ENCODE peak calls at places on chromosomes 3 and 15, in seven cellular contexts. One of them, this sample, is unnamed.

GRCh38 chr3:184756151-184756681 is 44.4 kb upstream of the MAGEF1 start:
- DNase-seq in astrocyte of the spinal cord: no peak
- DNase-seq in HCT116: no peak
- DNase-seq in K562: no peak
- DNase-seq in IMR-90: no peak
- DNase-seq in AG09309: no peak
- DNase-seq in neural crest cell: no peak
- DNase-seq in this sample: no peak

GRCh38 chr15:39919740-39920509 is at the start of gene GPR176:
- DNase-seq in K562: no peak
- DNase-seq in AG09309: peak; percentile 69
- DNase-seq in HCT116: no peak
- DNase-seq in astrocyte of the spinal cord: peak; percentile 88
- DNase-seq in neural crest cell: peak; percentile 28
- DNase-seq in IMR-90: peak; percentile 84
- DNase-seq in this sample: peak; percentile 64

GRCh38 chr15:60795889-60796288 is 316.9 kb upstream of the ICE2 start:
- DNase-seq in neural crest cell: no peak
- DNase-seq in AG09309: no peak
- DNase-seq in astrocyte of the spinal cord: no peak
- DNase-seq in HCT116: no peak
- DNase-seq in K562: no peak
- DNase-seq in IMR-90: no peak
- DNase-seq in this sample: no peak

GRCh38 chr3:195153121-195153520 is 117.8 kb downstream of the XXYLT1 start:
- DNase-seq in neural crest cell: no peak
- DNase-seq in K562: no peak
- DNase-seq in HCT116: no peak
- DNase-seq in AG09309: no peak
- DNase-seq in IMR-90: peak; percentile 17
- DNase-seq in astrocyte of the spinal cord: peak; percentile 37
- DNase-seq in this sample: peak; percentile 77

GRCh38 chr3:194194051-194194756 is 58.3 kb downstream of the HES1 start:
- DNase-seq in IMR-90: no peak
- DNase-seq in neural crest cell: no peak
- DNase-seq in astrocyte of the spinal cord: no peak
- DNase-seq in K562: no peak
- DNase-seq in AG09309: no peak
- DNase-seq in HCT116: no peak
- DNase-seq in this sample: no peak

GRCh38 chr3:166844329-166844728 is 535.8 kb downstream of the ZBBX start:
- DNase-seq in astrocyte of the spinal cord: no peak
- DNase-seq in HCT116: no peak
- DNase-seq in IMR-90: no peak
- DNase-seq in K562: no peak
- DNase-seq in AG09309: no peak
- DNase-seq in neural crest cell: no peak
- DNase-seq in this sample: no peak

GRCh38 chr15:69755571-69756310 is 303.1 kb downstream of the RPLP1 start:
- DNase-seq in K562: no peak
- DNase-seq in HCT116: no peak
- DNase-seq in astrocyte of the spinal cord: peak; percentile 42
- DNase-seq in neural crest cell: no peak
- DNase-seq in IMR-90: no peak
- DNase-seq in AG09309: no peak
- DNase-seq in this sample: no peak

GRCh38 chr3:58962040-58962651 is 87.7 kb downstream of the CFAP20DC start:
- DNase-seq in neural crest cell: no peak
- DNase-seq in astrocyte of the spinal cord: peak; percentile 47
- DNase-seq in AG09309: no peak
- DNase-seq in K562: no peak
- DNase-seq in IMR-90: peak; percentile 59
- DNase-seq in HCT116: no peak
- DNase-seq in this sample: no peak

GRCh38 chr3:61903931-61904657 is 342.7 kb downstream of the PTPRG start:
- DNase-seq in astrocyte of the spinal cord: peak; percentile 64
- DNase-seq in HCT116: no peak
- DNase-seq in IMR-90: peak; percentile 37
- DNase-seq in neural crest cell: no peak
- DNase-seq in K562: no peak
- DNase-seq in AG09309: no peak
- DNase-seq in this sample: no peak

DNA sequence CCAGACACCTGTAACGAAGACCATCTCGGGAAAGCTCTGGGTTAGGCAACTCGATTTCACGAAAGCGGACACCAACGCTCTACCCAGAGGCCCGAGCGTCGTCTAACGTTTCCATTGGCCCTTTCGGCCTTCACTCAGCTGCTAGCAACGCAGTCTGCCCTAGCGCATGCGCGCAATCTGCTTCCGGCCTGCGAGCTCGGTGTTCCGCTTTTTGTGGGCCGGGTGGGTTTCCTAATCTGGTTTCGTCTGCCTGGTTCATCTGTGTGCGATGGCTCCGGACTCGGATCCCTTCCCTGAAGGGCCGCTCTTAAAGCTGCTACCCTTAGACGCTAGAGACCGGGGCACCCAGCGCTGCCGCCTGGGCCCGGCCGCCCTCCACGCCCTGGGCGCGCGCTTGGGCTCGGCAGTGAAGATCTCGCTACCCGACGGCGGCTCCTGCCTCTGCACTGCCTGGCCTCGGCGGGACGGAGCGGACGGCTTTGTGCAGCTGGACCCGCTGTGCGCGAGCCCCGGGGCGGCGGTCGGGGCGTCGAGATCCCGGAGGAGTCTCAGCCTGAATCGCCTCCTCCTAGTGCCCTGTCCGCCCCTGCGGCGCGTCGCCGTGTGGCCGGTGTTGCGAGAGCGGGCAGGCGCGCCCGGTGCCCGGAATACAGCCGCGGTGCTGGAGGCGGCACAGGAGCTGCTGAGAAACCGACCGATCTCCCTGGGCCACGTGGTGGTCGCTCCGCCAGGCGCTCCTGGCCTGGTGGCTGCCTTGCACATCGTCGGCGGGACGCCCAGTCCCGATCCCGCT is 24.0 kb upstream of the GATM start:
- DNase-seq in AG09309: peak; percentile 97
- DNase-seq in HCT116: peak; percentile 99
- DNase-seq in neural crest cell: peak; percentile 86
- DNase-seq in IMR-90: peak; percentile 99
- DNase-seq in astrocyte of the spinal cord: peak; percentile 99
- DNase-seq in K562: peak; percentile 96
- DNase-seq in this sample: peak; percentile 97
- TF ChIP-seq CTCF in AG09309: no peak
- TF ChIP-seq CTCF in HCT116: no peak
- TF ChIP-seq CTCF in neural crest cell: peak; percentile 25
- TF ChIP-seq CTCF in IMR-90: no peak
- TF ChIP-seq CTCF in astrocyte of the spinal cord: no peak
- TF ChIP-seq CTCF in K562: no peak
- TF ChIP-seq CTCF in this sample: no peak

DNA sequence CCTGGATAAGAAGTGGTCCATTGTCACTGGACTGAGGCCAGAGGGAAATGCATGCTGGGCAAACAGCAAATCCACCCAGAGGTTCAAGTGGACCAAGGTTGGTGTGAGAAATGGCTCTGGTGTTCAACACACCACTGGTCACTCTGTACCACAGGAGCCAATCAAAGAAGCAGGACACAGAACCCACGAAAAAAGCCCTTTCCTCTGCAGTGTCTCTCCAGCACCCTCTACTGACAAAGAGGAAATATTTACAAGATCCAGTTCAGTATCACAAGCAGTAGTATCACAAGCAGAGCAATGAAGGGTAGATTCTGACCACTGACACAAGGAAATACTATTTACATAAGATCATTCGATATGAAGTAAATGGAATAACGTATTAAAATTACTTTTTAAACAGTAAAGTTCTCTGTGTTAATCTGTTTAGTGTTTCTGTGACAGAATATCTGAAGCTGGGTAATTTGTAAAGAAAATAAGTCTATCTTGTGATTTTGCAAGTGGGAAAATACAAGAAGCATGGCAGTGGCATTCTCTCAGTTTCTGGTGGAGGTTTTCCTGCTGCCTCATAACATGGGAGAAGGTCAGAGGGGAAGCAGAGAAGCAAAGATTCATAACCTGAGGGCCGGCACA is 390.7 kb downstream of the EFHB start:
- DNase-seq in K562: no peak
- DNase-seq in HCT116: peak; percentile 1
- DNase-seq in neural crest cell: no peak
- DNase-seq in astrocyte of the spinal cord: no peak
- DNase-seq in AG09309: no peak
- DNase-seq in IMR-90: no peak
- DNase-seq in this sample: no peak
- TF ChIP-seq CTCF in K562: peak; percentile 35
- TF ChIP-seq CTCF in HCT116: peak; percentile 39
- TF ChIP-seq CTCF in neural crest cell: peak; percentile 71
- TF ChIP-seq CTCF in astrocyte of the spinal cord: peak; percentile 18
- TF ChIP-seq CTCF in AG09309: no peak
- TF ChIP-seq CTCF in IMR-90: no peak
- TF ChIP-seq CTCF in this sample: peak; percentile 41

GRCh38 chr3:32855350-32855953 is 37.7 kb downstream of the TRIM71 start:
- DNase-seq in HCT116: no peak
- DNase-seq in astrocyte of the spinal cord: no peak
- DNase-seq in IMR-90: no peak
- DNase-seq in neural crest cell: no peak
- DNase-seq in AG09309: no peak
- DNase-seq in K562: no peak
- DNase-seq in this sample: no peak

GRCh38 chr3:32857921-32858320 is 40.1 kb downstream of the TRIM71 start:
- DNase-seq in HCT116: no peak
- DNase-seq in IMR-90: no peak
- DNase-seq in AG09309: no peak
- DNase-seq in neural crest cell: no peak
- DNase-seq in K562: no peak
- DNase-seq in astrocyte of the spinal cord: no peak
- DNase-seq in this sample: no peak

GRCh38 chr3:32856355-32856889 is 38.6 kb downstream of the TRIM71 start:
- DNase-seq in K562: no peak
- DNase-seq in AG09309: no peak
- DNase-seq in astrocyte of the spinal cord: no peak
- DNase-seq in HCT116: no peak
- DNase-seq in IMR-90: no peak
- DNase-seq in neural crest cell: no peak
- DNase-seq in this sample: no peak

GRCh38 chr3:32859604-32860237 is 41.9 kb downstream of the TRIM71 start:
- DNase-seq in IMR-90: no peak
- DNase-seq in HCT116: no peak
- DNase-seq in AG09309: no peak
- DNase-seq in neural crest cell: no peak
- DNase-seq in K562: no peak
- DNase-seq in astrocyte of the spinal cord: no peak
- DNase-seq in this sample: no peak

GRCh38 chr3:32856901-32857507 is 39.2 kb downstream of the TRIM71 start:
- DNase-seq in IMR-90: no peak
- DNase-seq in K562: no peak
- DNase-seq in HCT116: no peak
- DNase-seq in neural crest cell: no peak
- DNase-seq in AG09309: no peak
- DNase-seq in astrocyte of the spinal cord: no peak
- DNase-seq in this sample: no peak
- TF ChIP-seq CTCF in IMR-90: no peak
- TF ChIP-seq CTCF in K562: no peak
- TF ChIP-seq CTCF in HCT116: no peak
- TF ChIP-seq CTCF in neural crest cell: no peak
- TF ChIP-seq CTCF in AG09309: no peak
- TF ChIP-seq CTCF in astrocyte of the spinal cord: no peak
- TF ChIP-seq CTCF in this sample: no peak

GRCh38 chr15:65027593-65027992 is 1.8 kb downstream of the MTFMT start:
- DNase-seq in K562: no peak
- DNase-seq in neural crest cell: no peak
- DNase-seq in AG09309: no peak
- DNase-seq in IMR-90: no peak
- DNase-seq in astrocyte of the spinal cord: no peak
- DNase-seq in HCT116: no peak
- DNase-seq in this sample: no peak

GRCh38 chr15:65028921-65029735 is at the start of gene MTFMT:
- DNase-seq in AG09309: peak; percentile 16
- DNase-seq in HCT116: peak; percentile 53
- DNase-seq in IMR-90: peak; percentile 68
- DNase-seq in neural crest cell: peak; percentile 89
- DNase-seq in astrocyte of the spinal cord: peak; percentile 79
- DNase-seq in K562: peak; percentile 99
- DNase-seq in this sample: peak; percentile 97

GRCh38 chr15:65028338-65028737 is 1.1 kb downstream of the MTFMT start:
- DNase-seq in AG09309: no peak
- DNase-seq in K562: no peak
- DNase-seq in astrocyte of the spinal cord: no peak
- DNase-seq in HCT116: no peak
- DNase-seq in IMR-90: no peak
- DNase-seq in neural crest cell: no peak
- DNase-seq in this sample: no peak

GRCh38 chr15:65026756-65027155 is 2.7 kb downstream of the MTFMT start:
- DNase-seq in astrocyte of the spinal cord: no peak
- DNase-seq in K562: no peak
- DNase-seq in IMR-90: no peak
- DNase-seq in AG09309: no peak
- DNase-seq in neural crest cell: no peak
- DNase-seq in HCT116: no peak
- DNase-seq in this sample: no peak

GRCh38 chr15:65029736-65030208 is 333 bp upstream of the MTFMT start:
- DNase-seq in neural crest cell: no peak
- DNase-seq in IMR-90: no peak
- DNase-seq in HCT116: no peak
- DNase-seq in K562: no peak
- DNase-seq in AG09309: no peak
- DNase-seq in astrocyte of the spinal cord: no peak
- DNase-seq in this sample: no peak
- TF ChIP-seq CTCF in neural crest cell: no peak
- TF ChIP-seq CTCF in IMR-90: no peak
- TF ChIP-seq CTCF in HCT116: no peak
- TF ChIP-seq CTCF in K562: no peak
- TF ChIP-seq CTCF in AG09309: no peak
- TF ChIP-seq CTCF in astrocyte of the spinal cord: no peak
- TF ChIP-seq CTCF in this sample: no peak

GRCh38 chr3:181880339-181880738 is 168.6 kb downstream of the SOX2 start:
- DNase-seq in HCT116: no peak
- DNase-seq in AG09309: no peak
- DNase-seq in neural crest cell: peak; percentile 9
- DNase-seq in IMR-90: no peak
- DNase-seq in K562: no peak
- DNase-seq in astrocyte of the spinal cord: no peak
- DNase-seq in this sample: no peak

DNA sequence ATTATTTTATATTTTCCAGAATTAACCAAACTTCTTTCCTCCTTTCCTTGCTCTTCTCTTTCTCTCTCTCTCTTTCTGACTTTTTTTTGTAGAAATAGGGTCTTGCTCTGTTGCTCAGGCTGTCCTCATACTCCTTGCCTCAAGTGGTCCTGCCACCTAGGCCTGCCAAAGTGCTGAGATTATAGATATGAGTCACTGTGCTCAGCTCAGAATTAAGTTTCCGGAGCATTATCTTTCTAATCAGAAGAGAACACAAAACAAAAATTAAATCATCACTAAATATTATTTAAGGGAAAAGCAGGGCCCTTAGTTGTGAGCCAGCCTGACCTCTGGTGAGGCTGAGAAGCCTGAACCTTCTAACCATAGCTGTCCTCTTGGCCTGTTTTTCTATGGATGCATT is 168.2 kb downstream of the SOX2 start:
- DNase-seq in neural crest cell: no peak
- DNase-seq in K562: no peak
- DNase-seq in astrocyte of the spinal cord: no peak
- DNase-seq in AG09309: no peak
- DNase-seq in IMR-90: no peak
- DNase-seq in HCT116: no peak
- DNase-seq in this sample: no peak
- TF ChIP-seq CTCF in neural crest cell: no peak
- TF ChIP-seq CTCF in K562: no peak
- TF ChIP-seq CTCF in astrocyte of the spinal cord: no peak
- TF ChIP-seq CTCF in AG09309: no peak
- TF ChIP-seq CTCF in IMR-90: no peak
- TF ChIP-seq CTCF in HCT116: no peak
- TF ChIP-seq CTCF in this sample: no peak

GRCh38 chr3:111730143-111730542 is 128.9 kb upstream of the PHLDB2 start:
- DNase-seq in neural crest cell: no peak
- DNase-seq in IMR-90: no peak
- DNase-seq in K562: no peak
- DNase-seq in AG09309: no peak
- DNase-seq in HCT116: no peak
- DNase-seq in astrocyte of the spinal cord: no peak
- DNase-seq in this sample: no peak
- TF ChIP-seq CTCF in neural crest cell: no peak
- TF ChIP-seq CTCF in IMR-90: no peak
- TF ChIP-seq CTCF in K562: no peak
- TF ChIP-seq CTCF in AG09309: no peak
- TF ChIP-seq CTCF in HCT116: no peak
- TF ChIP-seq CTCF in astrocyte of the spinal cord: no peak
- TF ChIP-seq CTCF in this sample: no peak